ENCODE peak calls at places on chromosomes 3 and 15, in nine cellular contexts. N is fibroblast of lung; S is NCI-H1694 treated with DMSO at 0.1 percent for 48 hours; W is NCI-H345; Y is HEK293T; A is NCI-H460; V is left colon; O is GM20000; B is CD8-positive, alpha-beta memory T cell. C is an unnamed sample.

GRCh38 chr3:192091831-192092230 is 630.9 kb downstream of the PYDC2 start:
- DNase-seq in N (peak), S (no peak), W (no peak), Y (no peak), A (no peak), V (no peak), O (no peak), B (no peak), C (no peak)

GRCh38 chr3:147737411-147737810 is 328.2 kb downstream of the ZIC1 start:
- DNase-seq in N (no peak), S (no peak), W (no peak), Y (no peak), A (no peak), V (no peak), O (no peak), B (no peak), C (no peak)

GRCh38 chr3:46496745-46497555 is 826 bp upstream of the RTP3 start:
- DNase-seq in N (peak), S (no peak), W (no peak), Y (no peak), A (peak), V (peak), O (peak), B (no peak), C (peak)

GRCh38 chr3:129611812-129612349 is 5.4 kb upstream of the PLXND1 start:
- DNase-seq in N (no peak), S (no peak), W (no peak), Y (no peak), A (no peak), V (no peak), O (no peak), B (no peak), C (no peak)

GRCh38 chr15:70348581-70349344 is 251.0 kb upstream of the TLE3 start:
- DNase-seq in N (peak), S (no peak), W (peak), Y (no peak), A (no peak), V (no peak), O (no peak), B (no peak), C (no peak)

GRCh38 chr3:100023150-100023549 is 91.2 kb downstream of the FILIP1L start:
- DNase-seq in N (no peak), S (no peak), W (peak), Y (no peak), A (no peak), V (no peak), O (no peak), B (no peak), C (no peak)

GRCh38 chr3:51966941-51967383 is 292 bp downstream of the PCBP4 start:
- DNase-seq in N (no peak), S (no peak), W (no peak), Y (no peak), A (no peak), V (no peak), O (peak), B (no peak), C (no peak)

GRCh38 chr15:89754361-89755154 is 3.5 kb upstream of the MESP1 start:
- DNase-seq in N (no peak), S (no peak), W (no peak), Y (no peak), A (no peak), V (no peak), O (no peak), B (no peak), C (no peak)

GRCh38 chr3:66537735-66538134 is 36.9 kb upstream of the LRIG1 start:
- DNase-seq in N (no peak), S (no peak), W (no peak), Y (no peak), A (no peak), V (no peak), O (no peak), B (no peak), C (no peak)

GRCh38 chr3:25910997-25911396 is 121.1 kb downstream of the OXSM start:
- DNase-seq in N (peak), S (no peak), W (no peak), Y (peak), A (no peak), V (peak), O (peak), B (no peak), C (peak)

GRCh38 chr15:92749172-92749571 is 93.6 kb upstream of the FAM174B start:
- DNase-seq in N (no peak), S (no peak), W (no peak), Y (no peak), A (no peak), V (no peak), O (no peak), B (no peak), C (no peak)

GRCh38 chr3:69442771-69443197 is 56.9 kb upstream of the FRMD4B start:
- DNase-seq in N (no peak), S (no peak), W (no peak), Y (no peak), A (no peak), V (no peak), O (no peak), B (no peak), C (no peak)

GRCh38 chr3:88113311-88114162 is 36.2 kb upstream of the C3orf38 start:
- DNase-seq in N (peak), S (no peak), W (peak), Y (peak), A (peak), V (peak), O (peak), B (peak), C (peak)

GRCh38 chr15:83926116-83926515 is 272.2 kb downstream of the ADAMTSL3 start:
- DNase-seq in N (no peak), S (no peak), W (no peak), Y (no peak), A (no peak), V (no peak), O (no peak), B (no peak), C (no peak)

GRCh38 chr3:37072892-37073291 is 79.6 kb downstream of the MLH1 start:
- DNase-seq in N (peak), S (no peak), W (no peak), Y (no peak), A (no peak), V (peak), O (no peak), B (no peak), C (peak)

GRCh38 chr15:44535509-44536297 is 1.2 kb upstream of the EIF3J start:
- DNase-seq in N (no peak), S (no peak), W (peak), Y (no peak), A (no peak), V (peak), O (no peak), B (peak), C (no peak)

GRCh38 chr3:178201714-178202113 is 334.5 kb upstream of the KCNMB2 start:
- DNase-seq in N (no peak), S (no peak), W (no peak), Y (no peak), A (no peak), V (no peak), O (no peak), B (no peak), C (no peak)

GRCh38 chr3:146117406-146118285 is 43.3 kb downstream of the PLOD2 start:
- DNase-seq in N (peak), S (no peak), W (no peak), Y (no peak), A (no peak), V (no peak), O (no peak), B (no peak), C (no peak)

GRCh38 chr3:31066999-31067398 is 172.5 kb upstream of the GADL1 start:
- DNase-seq in N (peak), S (no peak), W (no peak), Y (peak), A (peak), V (no peak), O (no peak), B (no peak), C (no peak)

GRCh38 chr3:73469331-73469730 is 155.4 kb downstream of the PDZRN3 start:
- DNase-seq in N (peak), S (no peak), W (no peak), Y (no peak), A (no peak), V (no peak), O (no peak), B (no peak), C (no peak)

GRCh38 chr3:42456211-42456610 is 45.8 kb upstream of the LYZL4 start:
- DNase-seq in N (no peak), S (no peak), W (no peak), Y (no peak), A (no peak), V (no peak), O (no peak), B (no peak), C (no peak)

GRCh38 chr3:30737746-30738499 is 131.5 kb downstream of the TGFBR2 start:
- DNase-seq in N (no peak), S (no peak), W (no peak), Y (no peak), A (no peak), V (no peak), O (no peak), B (no peak), C (no peak)

GRCh38 chr3:101928890-101929289 is 79.6 kb downstream of the NFKBIZ start:
- DNase-seq in N (peak), S (no peak), W (no peak), Y (no peak), A (no peak), V (no peak), O (no peak), B (no peak), C (no peak)

GRCh38 chr15:81229596-81229995 is 32.9 kb downstream of the IL16 start:
- DNase-seq in N (peak), S (no peak), W (no peak), Y (no peak), A (no peak), V (peak), O (no peak), B (no peak), C (no peak)

GRCh38 chr3:79369306-79369705 is 398.5 kb downstream of the ROBO1 start:
- DNase-seq in N (peak), S (no peak), W (no peak), Y (no peak), A (no peak), V (no peak), O (no peak), B (no peak), C (no peak)

GRCh38 chr3:193040836-193041672 is 123.4 kb upstream of the MB21D2 start:
- DNase-seq in N (peak), S (peak), W (peak), Y (no peak), A (peak), V (peak), O (peak), B (no peak), C (no peak)

GRCh38 chr3:69086133-69086722 is 1.5 kb downstream of the ARL6IP5 start:
- DNase-seq in N (peak), S (no peak), W (peak), Y (peak), A (peak), V (peak), O (no peak), B (peak), C (peak)

GRCh38 chr15:51492528-51492927 is 130.0 kb downstream of the DMXL2 start:
- DNase-seq in N (peak), S (no peak), W (peak), Y (no peak), A (no peak), V (no peak), O (no peak), B (no peak), C (no peak)

GRCh38 chr15:80999623-81000036 is 1.1 kb upstream of the TLNRD1 start:
- DNase-seq in N (no peak), S (no peak), W (no peak), Y (no peak), A (no peak), V (peak), O (peak), B (peak), C (peak)

GRCh38 chr15:34616613-34617012 is 33.2 kb upstream of the GOLGA8B start:
- DNase-seq in N (peak), S (peak), W (no peak), Y (peak), A (peak), V (no peak), O (no peak), B (no peak), C (no peak)

GRCh38 chr3:142077155-142077858 is 72.0 kb downstream of the TFDP2 start:
- DNase-seq in N (no peak), S (no peak), W (no peak), Y (no peak), A (no peak), V (no peak), O (no peak), B (no peak), C (no peak)

GRCh38 chr3:33658971-33659848 is 58.8 kb downstream of the CLASP2 start:
- DNase-seq in N (peak), S (peak), W (peak), Y (peak), A (peak), V (peak), O (peak), B (no peak), C (peak)

GRCh38 chr15:26767169-26767670 is 5.6 kb downstream of the GABRB3 start:
- DNase-seq in N (no peak), S (no peak), W (no peak), Y (no peak), A (peak), V (no peak), O (no peak), B (no peak), C (no peak)

GRCh38 chr3:64988188-64988587 is 300.4 kb upstream of the ADAMTS9 start:
- DNase-seq in N (no peak), S (no peak), W (no peak), Y (no peak), A (no peak), V (no peak), O (no peak), B (no peak), C (no peak)

GRCh38 chr3:66822059-66823009 is 175.8 kb upstream of the KBTBD8 start:
- DNase-seq in N (peak), S (no peak), W (peak), Y (peak), A (peak), V (peak), O (peak), B (peak), C (peak)

GRCh38 chr15:90479656-90480055 is 50.1 kb upstream of the CRTC3 start:
- DNase-seq in N (no peak), S (no peak), W (no peak), Y (no peak), A (no peak), V (no peak), O (no peak), B (no peak), C (no peak)